ENCODE peak calls at places on chromosomes 6 and 20, in seven cellular contexts. I is uterus, J is fibroblast of lung, M is spleen, G is breast epithelium, Y is tibial nerve, X is testis. S is an unnamed sample.

GRCh38 chr6:161273356-161273751 is 507 bp downstream of the AGPAT4 start:
- DNase-seq in I (no peak), J (peak; percentile 48), M (no peak), G (no peak), Y (no peak), X (no peak), S (no peak)

GRCh38 chr6:150250826-150251225 is 108.0 kb downstream of the PPP1R14C start:
- DNase-seq in I (no peak), J (peak; percentile 86), M (no peak), G (peak; percentile 88), Y (no peak), X (no peak), S (peak; percentile 42)

GRCh38 chr6:143605894-143606293 is 71.9 kb upstream of the PHACTR2 start:
- DNase-seq in I (no peak), J (no peak), M (no peak), G (no peak), Y (no peak), X (no peak), S (no peak)

GRCh38 chr6:79737172-79737571 is 106.0 kb downstream of the SH3BGRL2 start:
- DNase-seq in I (no peak), J (peak; percentile 2), M (no peak), G (no peak), Y (no peak), X (peak; percentile 18), S (no peak)

GRCh38 chr6:121844898-121845297 is 409.5 kb downstream of the GJA1 start:
- DNase-seq in I (no peak), J (no peak), M (no peak), G (no peak), Y (no peak), X (no peak), S (no peak)

GRCh38 chr20:18496740-18497592 is at the start of gene RBBP9:
- DNase-seq in I (peak; percentile 81), J (peak; percentile 79), M (peak; percentile 97), G (peak; percentile 64), Y (peak; percentile 63), X (peak; percentile 90), S (peak; percentile 19)

GRCh38 chr6:19444481-19444880 is 392.7 kb upstream of the ID4 start:
- DNase-seq in I (no peak), J (peak; percentile 68), M (no peak), G (no peak), Y (no peak), X (no peak), S (no peak)

GRCh38 chr6:158816329-158816728 is 2.8 kb downstream of the EZR start:
- DNase-seq in I (no peak), J (peak; percentile 36), M (no peak), G (no peak), Y (no peak), X (peak; percentile 34), S (no peak)

GRCh38 chr20:23205656-23206055 is 119.5 kb upstream of the CD93 start:
- DNase-seq in I (peak; percentile 40), J (peak; percentile 55), M (no peak), G (peak; percentile 24), Y (peak; percentile 25), X (peak; percentile 65), S (no peak)

GRCh38 chr6:168062346-168063289 is 16.4 kb downstream of the FRMD1 start:
- DNase-seq in I (no peak), J (no peak), M (no peak), G (no peak), Y (no peak), X (no peak), S (no peak)

GRCh38 chr20:24708411-24709295 is 239.2 kb downstream of the SYNDIG1 start:
- DNase-seq in I (no peak), J (no peak), M (no peak), G (no peak), Y (no peak), X (no peak), S (no peak)
- TF ChIP-seq CTCF in I (no peak), J (no peak), M (no peak), G (no peak), Y (no peak), X (no peak), S (no peak)

DNA sequence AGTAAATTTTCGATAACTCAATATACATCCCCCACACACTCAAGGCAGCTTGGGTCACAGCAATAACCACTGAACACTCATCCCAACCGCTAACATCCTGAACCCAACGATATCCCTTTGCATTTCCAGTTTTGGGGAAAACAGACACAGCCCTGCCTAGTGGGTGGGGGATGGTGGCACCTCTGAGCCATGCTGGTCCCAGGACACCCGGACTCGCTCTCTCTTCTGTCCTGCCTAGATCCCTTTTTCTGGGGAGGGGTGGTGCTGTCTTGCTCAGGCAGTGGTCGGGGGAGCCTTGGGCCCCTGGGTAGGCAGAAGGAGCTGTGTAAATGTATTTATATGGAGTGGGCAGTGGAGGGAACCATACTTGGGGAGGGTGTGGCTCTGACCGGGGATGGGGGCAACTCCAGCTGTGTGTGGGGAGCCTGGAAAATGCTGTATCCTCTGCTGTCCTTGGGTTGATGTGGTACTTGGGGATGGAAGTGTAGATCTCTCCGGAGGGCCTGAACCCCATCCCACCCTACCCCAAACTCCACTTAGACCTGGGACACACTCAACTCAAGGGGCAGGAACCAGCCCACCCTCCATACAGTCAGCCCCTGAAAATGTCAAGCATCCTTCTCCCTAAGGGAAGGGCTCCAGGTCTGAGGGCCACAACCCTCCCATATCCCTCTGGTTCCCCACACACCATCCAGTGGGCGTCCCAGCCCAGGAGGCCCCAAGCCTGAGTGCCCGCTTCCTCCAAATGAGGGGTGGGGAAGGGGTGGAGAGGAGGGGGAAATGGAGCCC is 23.7 kb upstream of the SLC22A7 start:
- DNase-seq in I (no peak), J (no peak), M (no peak), G (no peak), Y (no peak), X (no peak), S (no peak)
- H3K4me3 ChIP-seq in I (no peak overlapping the region), J (no peak overlapping the region), M (no peak overlapping the region), G (peak overlapping the region; percentile 64), Y (peak overlapping the region; percentile 47), X (no peak overlapping the region), S (no peak overlapping the region)

DNA sequence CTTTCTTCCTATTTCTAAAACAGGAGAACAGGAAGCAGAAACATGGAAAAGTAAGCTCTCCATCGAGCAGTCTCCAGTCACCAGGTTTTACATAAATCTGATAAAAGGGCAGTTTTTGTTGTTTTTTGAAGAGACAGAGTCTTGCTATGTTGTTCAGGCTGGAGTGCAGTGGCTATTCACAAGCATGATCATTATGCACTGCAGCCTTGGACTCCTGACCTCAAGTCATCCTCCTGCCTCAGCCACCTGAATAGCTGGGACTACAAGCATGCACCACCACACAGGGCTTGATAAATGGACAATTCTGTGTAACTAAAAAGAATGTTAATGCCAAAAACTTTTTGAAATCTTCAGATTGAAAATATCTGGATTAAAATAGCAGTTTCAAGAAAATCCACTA is 23.8 kb downstream of the SAMHD1 start:
- DNase-seq in I (no peak), J (no peak), M (no peak), G (no peak), Y (no peak), X (no peak), S (no peak)
- TF ChIP-seq CTCF in I (no peak), J (no peak), M (no peak), G (no peak), Y (no peak), X (no peak), S (no peak)

GRCh38 chr6:133966654-133967300 is 13.8 kb downstream of the TBPL1 start:
- DNase-seq in I (no peak), J (no peak), M (no peak), G (no peak), Y (no peak), X (no peak), S (no peak)
- H3K4me3 ChIP-seq in I (no peak overlapping the region), J (no peak overlapping the region), M (no peak overlapping the region), G (no peak overlapping the region), Y (no peak overlapping the region), X (no peak overlapping the region), S (no peak overlapping the region)

DNA sequence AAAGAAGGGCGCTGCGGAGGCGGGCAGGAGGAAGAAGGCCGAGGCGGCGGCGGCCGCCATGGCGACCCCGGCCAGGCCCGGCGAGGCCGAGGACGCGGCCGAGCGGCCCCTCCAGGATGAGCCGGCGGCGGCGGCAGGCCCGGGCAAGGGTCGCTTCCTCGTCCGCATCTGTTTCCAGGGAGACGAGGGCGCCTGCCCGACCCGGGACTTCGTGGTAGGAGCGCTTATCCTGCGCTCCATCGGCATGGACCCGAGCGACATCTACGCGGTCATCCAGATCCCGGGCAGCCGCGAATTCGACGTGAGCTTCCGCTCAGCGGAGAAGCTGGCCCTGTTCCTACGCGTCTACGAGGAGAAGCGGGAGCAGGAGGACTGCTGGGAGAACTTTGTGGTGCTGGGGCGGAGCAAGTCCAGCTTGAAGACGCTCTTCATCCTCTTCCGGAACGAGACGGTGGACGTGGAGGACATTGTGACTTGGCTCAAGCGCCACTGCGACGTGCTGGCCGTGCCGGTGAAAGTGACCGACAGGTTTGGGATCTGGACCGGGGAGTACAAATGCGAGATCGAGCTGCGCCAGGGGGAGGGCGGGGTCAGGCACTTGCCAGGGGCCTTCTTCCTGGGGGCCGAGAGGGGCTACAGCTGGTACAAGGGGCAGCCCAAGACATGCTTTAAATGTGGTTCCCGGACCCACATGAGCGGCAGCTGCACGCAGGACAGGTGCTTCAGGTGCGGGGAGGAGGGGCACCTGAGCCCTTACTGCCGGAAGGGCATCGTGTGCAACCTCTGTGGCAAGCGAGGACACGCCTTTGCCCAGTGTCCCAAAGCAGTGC is 770 bp downstream of the ZCCHC3 start:
- DNase-seq in I (peak; percentile 65), J (peak; percentile 75), M (peak; percentile 92), G (peak; percentile 50), Y (no peak), X (peak; percentile 60), S (no peak)
- TF ChIP-seq CTCF in I (no peak), J (no peak), M (no peak), G (no peak), Y (no peak), X (no peak), S (no peak)